ENCODE peak calls at places on chromosomes 7 and 10, in four cellular contexts. V, Q, F and X are unnamed samples.

GRCh38 chr7:111038185-111038584 is 52.7 kb upstream of the LRRN3 start:
- DNase-seq in V (no peak), Q (no peak), F (no peak), X (no peak)

GRCh38 chr7:7972128-7972527 is 3.5 kb downstream of the GLCCI1 start:
- DNase-seq in V (peak; percentile 42), F (peak; percentile 29), Q (no peak), X (no peak)

GRCh38 chr10:119090968-119091367 is 10.4 kb upstream of the EIF3A start:
- DNase-seq in F (no peak), V (peak; percentile 42), Q (no peak), X (no peak)

GRCh38 chr7:29194594-29195417 is at the start of gene CHN2:
- DNase-seq in F (peak; percentile 84), V (peak; percentile 70), Q (peak; percentile 73), X (no peak)

GRCh38 chr10:51937736-51938135 is 238.3 kb upstream of the CSTF2T start:
- DNase-seq in Q (no peak), V (no peak), F (no peak), X (no peak)

GRCh38 chr7:1675673-1676549 is 5.8 kb downstream of the ELFN1 start:
- DNase-seq in F (no peak), Q (no peak), V (no peak), X (peak; percentile 39)

GRCh38 chr7:42426163-42426562 is 189.2 kb upstream of the GLI3 start:
- DNase-seq in F (no peak), Q (no peak), V (no peak), X (no peak)

GRCh38 chr7:127976056-127976455 is 55.2 kb downstream of the LRRC4 start:
- DNase-seq in F (peak; percentile 77), V (no peak), Q (peak; percentile 41), X (no peak)

GRCh38 chr7:152761116-152761748 is 1.7 kb downstream of the ACTR3B start:
- DNase-seq in Q (no peak), F (no peak), V (peak; percentile 31), X (no peak)

GRCh38 chr7:139561-140243 is 52.7 kb upstream of the FAM20C start:
- DNase-seq in Q (no peak), F (no peak), V (no peak), X (peak; percentile 54)

GRCh38 chr10:79260803-79261740 is 86.2 kb upstream of the PPIF start:
- DNase-seq in V (no peak), F (peak; percentile 64), Q (peak; percentile 79), X (no peak)

GRCh38 chr10:66931949-66932343 is 6.1 kb downstream of the LRRTM3 start:
- DNase-seq in V (no peak), F (no peak), Q (no peak), X (no peak)

GRCh38 chr7:65463184-65463583 is 89.5 kb downstream of the ZNF92 start:
- DNase-seq in F (no peak), Q (no peak), V (no peak), X (no peak)

GRCh38 chr10:13961096-13961495 is 369.6 kb downstream of the FRMD4A start:
- DNase-seq in F (no peak), Q (no peak), V (no peak), X (no peak)

GRCh38 chr7:28202222-28202621 is 21.6 kb upstream of the JAZF1 start:
- DNase-seq in F (no peak), V (no peak), Q (no peak), X (no peak)

GRCh38 chr7:127885843-127886242 is 145.4 kb downstream of the LRRC4 start:
- DNase-seq in V (no peak), F (no peak), Q (no peak), X (peak; percentile 78)

GRCh38 chr10:131858583-131859340 is 42.0 kb upstream of the PPP2R2D start:
- DNase-seq in V (no peak), Q (no peak), F (no peak), X (peak; percentile 54)
- TF ChIP-seq CTCF in V (no peak), Q (no peak), F (peak; percentile 10), X (no peak)

DNA sequence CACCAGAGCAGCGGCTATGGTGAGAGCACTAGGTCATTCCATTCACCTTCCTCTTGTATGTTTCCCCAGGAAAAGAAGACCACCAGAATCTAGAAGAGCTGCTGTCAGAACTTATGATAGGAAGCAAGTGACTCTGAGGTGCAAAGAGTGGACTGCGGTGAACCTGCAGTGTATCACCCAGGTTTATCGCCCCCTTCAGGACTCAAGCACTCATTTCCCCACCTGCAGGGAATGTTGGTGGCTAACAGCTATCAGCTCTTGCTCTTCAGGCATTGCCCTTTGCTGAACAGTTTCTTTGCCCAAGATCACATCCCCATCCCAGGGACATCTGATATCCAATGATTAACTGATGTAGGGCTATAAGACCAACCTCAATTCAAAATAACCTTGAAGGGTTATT is 66.3 kb upstream of the IL6 start:
- DNase-seq in V (no peak), Q (no peak), F (peak; percentile 29), X (no peak)
- TF ChIP-seq CTCF in V (peak; percentile 27), Q (no peak), F (peak; percentile 52), X (no peak)

GRCh38 chr7:109206196-109206595 is 636.5 kb downstream of the DNAJB9 start:
- DNase-seq in Q (no peak), F (no peak), V (no peak), X (no peak)
- TF ChIP-seq CTCF in Q (no peak), F (peak; percentile 32), V (no peak), X (no peak)

DNA sequence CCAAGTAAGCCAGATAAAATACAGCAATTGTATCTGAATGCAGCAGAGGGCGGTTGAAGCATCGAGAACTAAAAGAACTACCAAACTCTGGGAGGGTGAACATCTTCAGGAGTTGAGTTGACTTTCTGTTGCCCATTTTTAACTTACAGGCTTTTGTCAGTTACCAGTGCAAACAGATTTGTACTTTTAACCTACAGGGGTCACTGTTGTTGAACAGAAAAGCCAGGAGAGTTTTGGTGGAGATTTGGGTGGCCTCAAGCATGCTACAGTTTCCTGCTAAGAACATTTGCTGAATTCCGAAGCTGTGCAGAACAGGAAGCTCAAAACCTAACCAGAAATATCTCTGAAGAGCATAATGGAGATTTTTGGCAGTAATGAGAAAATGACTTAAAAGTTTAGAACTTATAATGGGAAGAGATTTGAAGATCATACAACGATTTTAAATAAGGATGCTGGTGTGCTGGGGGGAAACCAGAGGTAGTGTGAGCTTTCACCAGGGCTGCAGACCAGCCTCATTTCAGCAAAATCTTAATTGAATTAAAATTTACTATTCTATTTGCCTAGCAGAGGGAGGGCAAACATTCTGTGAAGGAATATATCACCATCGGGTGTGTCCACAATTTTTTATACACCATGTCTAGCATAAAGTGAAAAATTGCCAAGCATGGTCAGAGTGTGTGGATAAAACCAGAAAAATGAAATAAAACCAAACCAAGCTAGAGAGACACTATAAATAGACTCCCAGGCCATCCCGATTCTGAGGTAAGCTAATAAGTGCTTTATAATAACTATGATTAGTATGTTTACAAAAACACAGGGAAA is 208.6 kb upstream of the CCDC6 start:
- DNase-seq in V (peak; percentile 3), F (peak; percentile 74), Q (no peak), X (no peak)
- TF ChIP-seq CTCF in V (peak; percentile 74), F (peak; percentile 70), Q (peak; percentile 43), X (peak; percentile 59)

DNA sequence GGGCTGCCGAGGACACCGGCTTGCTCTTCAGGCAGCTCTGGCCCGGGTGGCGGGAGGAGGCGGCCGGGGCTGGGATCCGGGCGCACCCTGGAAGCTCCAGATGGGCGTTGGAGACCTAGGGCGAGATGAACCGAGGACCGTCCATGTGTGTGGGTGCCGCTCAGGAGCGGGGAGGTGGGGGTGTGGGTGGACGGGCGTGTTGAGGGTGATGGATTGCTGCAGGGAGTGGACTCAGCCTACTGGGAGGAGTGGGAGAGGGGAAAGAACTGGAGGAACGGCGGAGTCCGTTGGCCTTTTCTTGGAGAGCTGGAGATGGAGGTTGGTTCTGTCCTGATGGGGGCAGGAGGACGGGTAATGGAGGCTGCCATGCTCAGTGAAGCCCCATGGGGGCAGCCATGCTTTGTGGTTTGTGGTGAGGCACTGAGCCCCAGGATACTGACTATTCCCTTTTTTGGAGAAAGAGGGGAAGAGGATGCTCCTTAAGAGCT is 27.1 kb downstream of the HIF1AN start:
- DNase-seq in F (peak; percentile 71), V (peak; percentile 24), Q (peak; percentile 64), X (no peak)
- TF ChIP-seq CTCF in F (peak; percentile 53), V (no peak), Q (peak; percentile 39), X (no peak)